ENCODE peak calls at places on chromosomes 3 and 15, in six cellular contexts. V is cardiac muscle cell, U is tibial artery, P is fibroblast of lung, Q is transverse colon, C is uterus. F is an unnamed sample.

GRCh38 chr3:179446501-179446900 is 4.8 kb downstream of the GNB4 start:
- DNase-seq in P (peak; percentile 55), Q (no peak), U (no peak), C (no peak), V (peak; percentile 34), F (no peak)

GRCh38 chr3:108218811-108219210 is 3.4 kb downstream of the IFT57 start:
- DNase-seq in P (peak; percentile 73), V (no peak), Q (no peak), C (no peak), U (no peak), F (no peak)

GRCh38 chr15:90202929-90203328 is 1.8 kb downstream of the SEMA4B start:
- DNase-seq in U (no peak), P (no peak), Q (no peak), C (no peak), V (no peak), F (no peak)

GRCh38 chr3:22115581-22115980 is 364.6 kb upstream of the ZNF385D start:
- DNase-seq in Q (no peak), P (peak; percentile 48), U (no peak), C (no peak), V (no peak), F (no peak)

GRCh38 chr3:12222765-12223485 is 64.2 kb upstream of the TIMP4 start:
- DNase-seq in V (no peak), Q (no peak), C (no peak), U (no peak), P (peak; percentile 87), F (no peak)

GRCh38 chr15:29612096-29612495 is 210.2 kb downstream of the TJP1 start:
- DNase-seq in U (no peak), C (no peak), P (no peak), V (no peak), Q (no peak), F (no peak)

GRCh38 chr15:100525894-100526512 is 2.7 kb downstream of the CERS3 start:
- DNase-seq in P (no peak), Q (peak; percentile 42), V (no peak), U (peak; percentile 83), C (peak; percentile 84), F (no peak)

GRCh38 chr3:51692980-51693395 is 13.9 kb upstream of the GRM2 start:
- DNase-seq in U (no peak), Q (no peak), P (no peak), V (no peak), C (no peak), F (no peak)

GRCh38 chr3:124033360-124034015 is 41.6 kb upstream of the ROPN1 start:
- DNase-seq in Q (peak; percentile 10), C (peak; percentile 35), P (peak; percentile 5), V (peak; percentile 59), U (peak; percentile 64), F (peak; percentile 48)

GRCh38 chr3:180747805-180748361 is 68.6 kb upstream of the CCDC39 start:
- DNase-seq in P (no peak), C (no peak), V (peak; percentile 65), U (no peak), Q (no peak), F (no peak)

GRCh38 chr3:156317457-156317856 is 197.1 kb downstream of the KCNAB1 start:
- DNase-seq in P (peak; percentile 27), V (no peak), U (no peak), C (no peak), Q (no peak), F (no peak)

GRCh38 chr15:62063851-62064635 is 2.7 kb upstream of the C2CD4A start:
- DNase-seq in C (no peak), V (no peak), U (no peak), Q (no peak), P (no peak), F (no peak)

GRCh38 chr3:12462159-12462962 is 21.9 kb upstream of the TSEN2 start:
- DNase-seq in Q (peak; percentile 48), V (no peak), U (no peak), C (no peak), P (no peak), F (peak; percentile 67)

GRCh38 chr3:174122411-174122810 is 724.9 kb downstream of the NLGN1 start:
- DNase-seq in U (no peak), C (no peak), V (no peak), Q (no peak), P (no peak), F (no peak)

GRCh38 chr3:4808637-4809036 is 170.6 kb upstream of the BHLHE40 start:
- DNase-seq in Q (no peak), C (no peak), V (no peak), U (no peak), P (no peak), F (no peak)

GRCh38 chr15:95742836-95743235 is 587.7 kb upstream of the NR2F2 start:
- DNase-seq in C (no peak), P (no peak), Q (no peak), U (no peak), V (no peak), F (no peak)

GRCh38 chr3:86481031-86481430 is 509.9 kb downstream of the VGLL3 start:
- DNase-seq in U (no peak), Q (no peak), C (no peak), V (no peak), P (no peak), F (no peak)

GRCh38 chr3:34956511-34956910 is 682.8 kb upstream of the ARPP21 start:
- DNase-seq in P (no peak), C (no peak), V (no peak), U (no peak), Q (no peak), F (no peak)

GRCh38 chr3:27185231-27185989 is 183.8 kb downstream of the NEK10 start:
- DNase-seq in C (no peak), P (no peak), U (no peak), V (no peak), Q (no peak), F (no peak)

GRCh38 chr3:133991209-133991608 is 38.5 kb downstream of the SLCO2A1 start:
- DNase-seq in Q (no peak), P (peak; percentile 27), V (no peak), C (no peak), U (no peak), F (no peak)

GRCh38 chr15:47987908-47988532 is 132.8 kb upstream of the SLC24A5 start:
- DNase-seq in P (peak; percentile 85), C (no peak), Q (no peak), U (no peak), V (peak; percentile 78), F (no peak)

GRCh38 chr3:3201584-3201983 is 22.1 kb upstream of the CRBN start:
- DNase-seq in P (no peak), V (no peak), Q (no peak), U (no peak), C (no peak), F (no peak)

GRCh38 chr3:187328691-187329090 is 37.2 kb upstream of the MASP1 start:
- DNase-seq in V (no peak), Q (no peak), U (no peak), P (no peak), C (no peak), F (no peak)

GRCh38 chr3:85189731-85190130 is 230.9 kb downstream of the CADM2 start:
- DNase-seq in Q (no peak), U (no peak), P (no peak), C (no peak), V (no peak), F (no peak)

GRCh38 chr3:115099115-115099884 is 47.8 kb downstream of the ZBTB20 start:
- DNase-seq in V (no peak), C (no peak), U (no peak), P (peak; percentile 42), Q (no peak), F (no peak)

GRCh38 chr15:49101536-49101935 is 53.9 kb downstream of the COPS2 start:
- DNase-seq in C (no peak), P (peak; percentile 54), Q (no peak), U (no peak), V (no peak), F (no peak)

GRCh38 chr3:131912255-131912654 is 122.6 kb downstream of the CPNE4 start:
- DNase-seq in V (no peak), C (no peak), U (no peak), Q (no peak), P (no peak), F (no peak)

GRCh38 chr15:82680200-82681102 is 29.2 kb downstream of the AP3B2 start:
- DNase-seq in U (peak; percentile 57), Q (peak; percentile 72), C (no peak), V (peak; percentile 86), P (no peak), F (peak; percentile 84)
- H3K4me3 ChIP-seq in U (no peak overlapping the region), Q (peak overlapping the region; percentile 42), C (peak overlapping the region; percentile 29), V (peak overlapping the region; percentile 44), P (no peak overlapping the region), F (peak overlapping the region; percentile 59)

DNA sequence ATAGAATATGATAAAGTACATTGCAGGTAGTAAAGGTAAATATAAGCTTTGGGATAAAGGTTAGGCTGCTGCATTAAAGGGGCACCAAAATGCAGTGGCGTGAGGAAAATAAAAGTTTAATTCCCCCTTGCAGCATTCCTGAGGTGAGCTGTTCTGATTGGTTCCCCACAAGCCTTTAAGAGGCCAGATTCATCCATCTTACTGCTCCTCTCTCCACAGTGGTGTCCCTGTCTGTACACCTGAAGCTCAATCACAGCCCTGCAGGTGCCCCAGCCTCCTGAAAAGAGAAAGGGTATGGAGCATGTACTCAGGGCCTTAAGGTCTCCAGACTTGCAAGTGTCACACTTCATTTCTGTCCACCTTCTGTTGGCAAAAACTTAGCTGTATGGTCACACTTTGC is 12.6 kb downstream of the LACTB start:
- DNase-seq in Q (no peak), V (no peak), P (no peak), C (no peak), U (no peak), F (no peak)
- H3K27ac ChIP-seq in Q (no peak overlapping the region), V (no peak overlapping the region), P (peak overlapping the region; percentile 88), C (peak overlapping the region; percentile 26), U (peak overlapping the region; percentile 65), F (peak overlapping the region; percentile 12)

GRCh38 chr15:79914728-79915127 is 17.9 kb upstream of the MTHFS start:
- DNase-seq in U (no peak), V (no peak), Q (no peak), C (no peak), P (no peak), F (no peak)

GRCh38 chr15:79916424-79916823 is 19.6 kb upstream of the MTHFS start:
- DNase-seq in U (no peak), C (no peak), P (peak; percentile 59), Q (no peak), V (no peak), F (no peak)

GRCh38 chr15:79919090-79919748 is 22.4 kb upstream of the MTHFS start:
- DNase-seq in Q (no peak), V (no peak), U (no peak), P (no peak), C (no peak), F (no peak)

GRCh38 chr15:79919749-79920511 is 23.1 kb upstream of the MTHFS start:
- DNase-seq in Q (no peak), U (no peak), P (no peak), C (no peak), V (no peak), F (no peak)

DNA sequence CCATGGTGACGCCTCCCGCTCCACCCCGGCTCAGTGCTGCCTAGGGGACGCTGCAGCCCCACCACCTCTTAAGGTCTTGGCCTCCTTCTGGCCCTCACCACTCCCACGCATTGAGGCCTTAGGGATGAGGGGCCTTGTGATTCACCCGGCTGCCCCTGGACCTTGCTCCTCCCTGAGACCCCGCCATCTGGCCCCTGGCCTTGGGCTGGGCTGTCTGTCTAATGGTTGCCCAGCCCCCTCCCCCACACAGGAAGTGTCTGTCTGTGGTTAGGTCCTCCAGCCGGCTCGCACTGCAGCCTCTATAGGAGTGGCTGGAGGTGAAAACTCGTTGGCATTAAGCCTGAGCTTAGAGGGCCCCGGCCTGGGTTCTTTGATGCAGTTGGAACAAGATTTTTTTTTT is 21.5 kb upstream of the MTHFS start:
- DNase-seq in Q (no peak), U (no peak), C (no peak), V (no peak), P (no peak), F (peak; percentile 45)
- H3K9me3 ChIP-seq in Q (peaks cover 64% of the 10 kb centered on the region), U (peaks cover 64% of the 10 kb centered on the region), C (no peaks in the 10 kb centered on the region), V (no peaks in the 10 kb centered on the region), P (no peaks in the 10 kb centered on the region), F (peaks cover 79% of the 10 kb centered on the region)

GRCh38 chr15:80549191-80549590 is 145.0 kb downstream of the ARNT2 start:
- DNase-seq in Q (no peak), U (no peak), C (no peak), V (no peak), P (peak; percentile 74), F (no peak)
- H3K4me3 ChIP-seq in Q (no peak overlapping the region), U (no peak overlapping the region), C (no peak overlapping the region), V (no peak overlapping the region), P (peak overlapping the region; percentile 41), F (no peak overlapping the region)